ENCODE peak calls at places on chromosome 11, in seven cellular contexts. W, P, O, N, Y, D and M are unnamed samples.
A peak's percentile ranks its signal among the peaks of the same experiment; 100 is the strongest.

GRCh38 chr11:36540998-36541397 is 26.8 kb upstream of the RAG1 start:
- DNase-seq in D (peak; percentile 68), N (no peak), Y (no peak), P (peak; percentile 46), W (no peak), O (no peak), M (peak; percentile 26)

GRCh38 chr11:8963569-8964323 is 496 bp downstream of the TMEM9B start:
- DNase-seq in W (peak; percentile 82), N (peak; percentile 63), O (peak; percentile 78), D (peak; percentile 85), Y (no peak), P (peak; percentile 88), M (no peak)

GRCh38 chr11:128246364-128247234 is 340.8 kb downstream of the ETS1 start:
- DNase-seq in W (no peak), Y (no peak), D (peak; percentile 44), N (no peak), O (peak; percentile 32), P (no peak), M (no peak)

GRCh38 chr11:693415-693831 is 1.6 kb downstream of the DEAF1 start:
- DNase-seq in D (peak; percentile 55), Y (no peak), P (peak; percentile 25), W (no peak), N (no peak), O (no peak), M (no peak)

GRCh38 chr11:100727410-100727809 is 40.3 kb downstream of the ARHGAP42 start:
- DNase-seq in W (no peak), D (no peak), P (no peak), Y (no peak), N (no peak), O (no peak), M (no peak)

GRCh38 chr11:112051768-112052167 is 22.0 kb downstream of the PIH1D2 start:
- DNase-seq in W (no peak), P (no peak), N (no peak), O (no peak), D (no peak), Y (no peak), M (no peak)

GRCh38 chr11:66069715-66070603 is at the start of gene PACS1:
- DNase-seq in P (peak; percentile 92), W (peak; percentile 62), O (peak; percentile 75), Y (peak; percentile 53), N (peak; percentile 61), D (peak; percentile 94), M (peak; percentile 69)

GRCh38 chr11:126853732-126854131 is 146.8 kb downstream of the KIRREL3 start:
- DNase-seq in N (no peak), O (no peak), Y (no peak), D (peak; percentile 50), P (peak; percentile 17), W (no peak), M (no peak)

GRCh38 chr11:13118691-13119090 is 109.6 kb downstream of the RASSF10 start:
- DNase-seq in P (no peak), O (no peak), N (no peak), D (no peak), W (no peak), Y (no peak), M (no peak)

GRCh38 chr11:120058931-120059330 is 79.0 kb downstream of the TRIM29 start:
- DNase-seq in O (no peak), W (no peak), N (no peak), D (no peak), P (no peak), Y (no peak), M (no peak)

GRCh38 chr11:25775608-25776007 is 556.3 kb upstream of the ANO3 start:
- DNase-seq in N (no peak), P (no peak), D (peak; percentile 4), W (no peak), O (no peak), Y (no peak), M (no peak)

GRCh38 chr11:57741132-57742086 is at the start of gene SELENOH:
- DNase-seq in Y (peak; percentile 92), W (peak; percentile 99), O (peak; percentile 93), N (peak; percentile 88), P (peak; percentile 99), D (peak; percentile 98), M (peak; percentile 89)

GRCh38 chr11:34358258-34358665 is 452 bp upstream of the ABTB2 start:
- DNase-seq in W (peak; percentile 90), P (peak; percentile 75), Y (peak; percentile 48), D (peak; percentile 63), N (no peak), O (peak; percentile 63), M (peak; percentile 64)

GRCh38 chr11:27213232-27213660 is 149.8 kb downstream of the CCDC34 start:
- DNase-seq in P (peak; percentile 95), Y (no peak), W (peak; percentile 15), N (no peak), D (peak; percentile 94), O (no peak), M (no peak)

GRCh38 chr11:61851128-61851899 is 23.2 kb downstream of the FADS2 start:
- DNase-seq in O (no peak), W (no peak), P (no peak), D (no peak), N (no peak), Y (no peak), M (no peak)

GRCh38 chr11:79018371-79018849 is 422.4 kb downstream of the TENM4 start:
- DNase-seq in P (peak; percentile 72), D (peak; percentile 80), N (no peak), W (no peak), Y (no peak), O (no peak), M (no peak)

GRCh38 chr11:105456950-105457349 is 152.9 kb upstream of the GRIA4 start:
- DNase-seq in D (no peak), P (no peak), O (no peak), N (no peak), Y (no peak), W (no peak), M (no peak)

GRCh38 chr11:43580735-43581369 is 99.7 kb upstream of the HSD17B12 start:
- DNase-seq in Y (no peak), O (peak; percentile 39), P (peak; percentile 43), D (peak; percentile 81), W (no peak), N (no peak), M (no peak)